ENCODE peak calls at places on chromosomes 5 and 9, in seven cellular contexts. D is HCT116; V is ovary; L is sigmoid colon; Y is iPS DF 6.9; Z is MM.1S; N is CD8-positive, alpha-beta T cell. O is an unnamed sample.

GRCh38 chr5:137758719-137759312 is 4.7 kb upstream of the HNRNPA0 start:
- DNase-seq in D (no peak), V (no peak), L (no peak), Y (no peak), Z (no peak), N (no peak), O (no peak)

GRCh38 chr9:98045234-98046160 is 11.0 kb upstream of the NANS start:
- DNase-seq in D (peak), V (no peak), L (no peak), Y (no peak), Z (peak), N (peak), O (no peak)

GRCh38 chr9:71987471-71988371 is 72.7 kb downstream of the C9orf57 start:
- DNase-seq in D (no peak), V (no peak), L (no peak), Y (no peak), Z (no peak), N (no peak), O (no peak)

GRCh38 chr9:86667307-86667706 is 280.0 kb downstream of the GAS1 start:
- DNase-seq in D (no peak), V (no peak), L (no peak), Y (no peak), Z (no peak), N (no peak), O (no peak)

GRCh38 chr9:22035591-22036011 is 26.5 kb upstream of the CDKN2B start:
- DNase-seq in D (no peak), V (no peak), L (no peak), Y (no peak), Z (peak), N (no peak), O (no peak)

GRCh38 chr5:16826379-16827125 is 109.5 kb downstream of the MYO10 start:
- DNase-seq in D (no peak), V (no peak), L (no peak), Y (no peak), Z (no peak), N (no peak), O (no peak)

GRCh38 chr5:62082370-62082778 is 223.6 kb upstream of the KIF2A start:
- DNase-seq in D (peak), V (no peak), L (no peak), Y (no peak), Z (no peak), N (no peak), O (no peak)

GRCh38 chr5:81207009-81207408 is 26.1 kb upstream of the CKMT2 start:
- DNase-seq in D (no peak), V (no peak), L (no peak), Y (no peak), Z (no peak), N (no peak), O (no peak)

GRCh38 chr9:11045589-11045988 is 432.8 kb upstream of the PTPRD start:
- DNase-seq in D (no peak), V (no peak), L (no peak), Y (no peak), Z (no peak), N (no peak), O (no peak)

GRCh38 chr9:73327149-73327548 is 175.5 kb downstream of the ANXA1 start:
- DNase-seq in D (no peak), V (no peak), L (no peak), Y (no peak), Z (no peak), N (no peak), O (no peak)

GRCh38 chr9:131839281-131840084 is 99.6 kb upstream of the RAPGEF1 start:
- DNase-seq in D (peak), V (no peak), L (no peak), Y (no peak), Z (no peak), N (peak), O (no peak)

GRCh38 chr9:129253820-129254381 is 75.8 kb upstream of the IER5L start:
- DNase-seq in D (no peak), V (peak), L (peak), Y (no peak), Z (no peak), N (no peak), O (peak)

GRCh38 chr9:3040761-3041160 is 196.9 kb upstream of the PUM3 start:
- DNase-seq in D (no peak), V (no peak), L (no peak), Y (no peak), Z (no peak), N (no peak), O (no peak)

GRCh38 chr5:144028058-144028457 is 142.4 kb downstream of the YIPF5 start:
- DNase-seq in D (no peak), V (no peak), L (no peak), Y (no peak), Z (no peak), N (no peak), O (no peak)

GRCh38 chr9:108117775-108118174 is 628.2 kb upstream of the KLF4 start:
- DNase-seq in D (no peak), V (no peak), L (no peak), Y (no peak), Z (no peak), N (no peak), O (no peak)

GRCh38 chr9:111866976-111867375 is 29.6 kb upstream of the UGCG start:
- DNase-seq in D (no peak), V (no peak), L (no peak), Y (no peak), Z (no peak), N (no peak), O (no peak)

GRCh38 chr9:108019821-108020220 is 530.3 kb upstream of the KLF4 start:
- DNase-seq in D (no peak), V (no peak), L (no peak), Y (no peak), Z (no peak), N (no peak), O (no peak)

GRCh38 chr9:121743441-121744001 is 92.1 kb downstream of the DAB2IP start:
- DNase-seq in D (peak), V (peak), L (peak), Y (no peak), Z (no peak), N (no peak), O (peak)

GRCh38 chr9:129406278-129407225 is 214.3 kb downstream of the C9orf50 start:
- DNase-seq in D (peak), V (no peak), L (no peak), Y (no peak), Z (no peak), N (no peak), O (no peak)

GRCh38 chr9:70101265-70101664 is 57.6 kb downstream of the MAMDC2 start:
- DNase-seq in D (no peak), V (no peak), L (no peak), Y (no peak), Z (no peak), N (no peak), O (no peak)

GRCh38 chr9:130453487-130453886 is 8.7 kb downstream of the ASS1 start:
- DNase-seq in D (no peak), V (peak), L (no peak), Y (no peak), Z (no peak), N (no peak), O (no peak)

GRCh38 chr9:130454096-130454811 is 9.5 kb downstream of the ASS1 start:
- DNase-seq in D (no peak), V (no peak), L (no peak), Y (no peak), Z (no peak), N (no peak), O (no peak)

GRCh38 chr9:130451509-130452388 is 7.0 kb downstream of the ASS1 start:
- DNase-seq in D (no peak), V (peak), L (peak), Y (no peak), Z (no peak), N (no peak), O (peak)

GRCh38 chr9:130451004-130451390 is 6.2 kb downstream of the ASS1 start:
- DNase-seq in D (no peak), V (no peak), L (no peak), Y (no peak), Z (no peak), N (no peak), O (no peak)

GRCh38 chr9:130452835-130453234 is 8.1 kb downstream of the ASS1 start:
- DNase-seq in D (no peak), V (no peak), L (no peak), Y (no peak), Z (no peak), N (no peak), O (no peak)
- H3K27ac ChIP-seq in D (no peak), V (peak), L (peak), Y (no peak), Z (no peak), N (no peak), O (no peak)

GRCh38 chr5:9380108-9380507 is 165.8 kb downstream of the SEMA5A start:
- DNase-seq in D (no peak), V (no peak), L (no peak), Y (no peak), Z (no peak), N (no peak), O (no peak)

GRCh38 chr5:9386945-9387344 is 158.9 kb downstream of the SEMA5A start:
- DNase-seq in D (no peak), V (no peak), L (no peak), Y (no peak), Z (no peak), N (no peak), O (no peak)

GRCh38 chr5:9376363-9377117 is 169.3 kb downstream of the SEMA5A start:
- DNase-seq in D (no peak), V (no peak), L (no peak), Y (no peak), Z (no peak), N (no peak), O (no peak)

GRCh38 chr5:9382511-9382910 is 163.4 kb downstream of the SEMA5A start:
- DNase-seq in D (no peak), V (no peak), L (no peak), Y (no peak), Z (no peak), N (no peak), O (no peak)

GRCh38 chr5:9381464-9381863 is 164.4 kb downstream of the SEMA5A start:
- DNase-seq in D (no peak), V (no peak), L (no peak), Y (no peak), Z (no peak), N (no peak), O (no peak)
- H3K4me3 ChIP-seq in D (no peak), V (no peak), L (no peak), Y (no peak), Z (no peak), N (no peak), O (no peak)

GRCh38 chr9:127789179-127789578 is 3.3 kb downstream of the CDK9 start:
- DNase-seq in D (no peak), V (no peak), L (no peak), Y (no peak), Z (no peak), N (no peak), O (no peak)

GRCh38 chr9:127792417-127793031 is 6.7 kb downstream of the CDK9 start:
- DNase-seq in D (no peak), V (no peak), L (no peak), Y (no peak), Z (no peak), N (no peak), O (no peak)

GRCh38 chr9:127790094-127790855 is 4.4 kb downstream of the CDK9 start:
- DNase-seq in D (no peak), V (no peak), L (no peak), Y (no peak), Z (no peak), N (no peak), O (no peak)

GRCh38 chr9:127793093-127793708 is 7.4 kb downstream of the CDK9 start:
- DNase-seq in D (no peak), V (no peak), L (no peak), Y (no peak), Z (no peak), N (no peak), O (peak)

DNA sequence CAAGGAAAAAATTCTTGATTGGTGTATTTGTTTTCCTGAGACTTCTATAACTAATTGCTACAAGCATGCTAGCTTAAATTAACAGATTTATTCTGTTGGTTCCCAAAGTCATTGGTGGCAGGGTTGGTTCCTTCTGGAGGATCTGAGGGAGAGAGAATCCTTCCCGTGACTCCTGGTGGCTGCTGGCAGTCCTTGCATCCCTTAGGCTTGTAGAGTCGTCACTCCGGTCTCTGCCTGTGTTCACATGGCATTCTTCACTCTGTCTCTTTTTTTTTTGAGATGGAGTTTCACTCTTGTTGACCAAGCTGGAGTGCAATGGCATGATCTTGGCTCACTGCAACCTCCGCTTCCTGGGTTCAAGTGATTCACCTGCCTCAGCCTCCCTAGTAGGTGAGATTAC is 5.3 kb downstream of the CDK9 start:
- DNase-seq in D (no peak), V (no peak), L (no peak), Y (no peak), Z (no peak), N (no peak), O (no peak)
- H3K27ac ChIP-seq in D (no peak), V (no peak), L (no peak), Y (no peak), Z (no peak), N (no peak), O (no peak)

GRCh38 chr5:119386945-119387344 is 31.1 kb downstream of the TNFAIP8 start:
- DNase-seq in D (no peak), V (no peak), L (no peak), Y (no peak), Z (no peak), N (no peak), O (no peak)

GRCh38 chr5:119383008-119383407 is 27.2 kb downstream of the TNFAIP8 start:
- DNase-seq in D (no peak), V (no peak), L (no peak), Y (no peak), Z (no peak), N (no peak), O (no peak)

GRCh38 chr5:119382167-119382566 is 26.3 kb downstream of the TNFAIP8 start:
- DNase-seq in D (no peak), V (no peak), L (no peak), Y (no peak), Z (no peak), N (no peak), O (no peak)

GRCh38 chr5:119387900-119388618 is 32.2 kb downstream of the TNFAIP8 start:
- DNase-seq in D (no peak), V (no peak), L (no peak), Y (no peak), Z (no peak), N (no peak), O (no peak)

GRCh38 chr5:119385136-119386128 is 29.6 kb downstream of the TNFAIP8 start:
- DNase-seq in D (no peak), V (no peak), L (no peak), Y (no peak), Z (no peak), N (no peak), O (no peak)
- H3K4me3 ChIP-seq in D (no peak), V (no peak), L (no peak), Y (no peak), Z (no peak), N (no peak), O (no peak)

GRCh38 chr5:7848296-7848695 is 2.6 kb downstream of the CFAP90 start:
- DNase-seq in D (no peak), V (no peak), L (no peak), Y (no peak), Z (no peak), N (no peak), O (no peak)
- H3K27ac ChIP-seq in D (no peak), V (no peak), L (no peak), Y (no peak), Z (no peak), N (no peak), O (no peak)

GRCh38 chr5:125372694-125373621 is 626.5 kb upstream of the ZNF608 start:
- DNase-seq in D (no peak), V (no peak), L (no peak), Y (no peak), Z (no peak), N (no peak), O (no peak)
- H3K4me3 ChIP-seq in D (no peak), V (no peak), L (no peak), Y (no peak), Z (no peak), N (no peak), O (no peak)

GRCh38 chr5:111366388-111366787 is 142.2 kb downstream of the CAMK4 start:
- DNase-seq in D (no peak), V (no peak), L (no peak), Y (no peak), Z (no peak), N (no peak), O (no peak)
- H3K27ac ChIP-seq in D (no peak), V (no peak), L (no peak), Y (no peak), Z (no peak), N (no peak), O (no peak)

DNA sequence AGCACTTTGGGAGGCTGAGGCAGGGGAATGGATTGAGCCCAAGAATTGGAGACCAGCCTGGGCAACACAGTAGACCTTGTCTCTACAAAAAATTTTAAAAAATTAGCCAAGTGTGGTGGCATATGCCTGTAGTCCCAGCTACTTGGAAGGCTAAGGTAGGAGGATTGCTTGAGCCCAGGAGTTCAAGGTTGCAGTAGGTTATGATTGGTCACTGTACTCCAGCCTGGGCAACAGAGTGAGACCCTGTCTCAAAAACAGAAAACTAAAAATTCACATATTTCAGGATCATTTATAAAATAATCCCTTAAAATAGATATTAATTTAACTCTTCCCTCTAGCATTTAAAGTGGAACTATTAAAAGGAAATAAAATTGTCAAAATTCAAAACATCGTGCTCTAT is 3.4 kb downstream of the FCHO2 start:
- DNase-seq in D (no peak), V (no peak), L (no peak), Y (no peak), Z (no peak), N (no peak), O (no peak)
- H3K4me3 ChIP-seq in D (no peak), V (no peak), L (no peak), Y (no peak), Z (no peak), N (no peak), O (no peak)

GRCh38 chr5:2863133-2863532 is 111.7 kb upstream of the IRX2 start:
- DNase-seq in D (no peak), V (no peak), L (no peak), Y (no peak), Z (no peak), N (no peak), O (no peak)
- H3K27ac ChIP-seq in D (no peak), V (no peak), L (no peak), Y (no peak), Z (no peak), N (no peak), O (no peak)

O was measured in dorsolateral prefrontal cortex.